ENCODE peak calls at places on chromosomes 5 and 9, in ten cellular contexts. L is pancreas, A is psoas muscle, F is GM13976, Q is AG09319, P is left ventricle myocardium inferior, B is IMR-90, J is MM.1S, D is AG10803, R is choroid plexus epithelial cell. I is an unnamed sample.
A peak's percentile ranks its signal among the peaks of the same experiment; 100 is the strongest.

GRCh38 chr9:136769710-136770191 is 5.4 kb upstream of the LCN15 start:
- DNase-seq in L (no peak), A (peak; percentile 66), F (peak; percentile 81), Q (no peak), P (no peak), B (no peak), J (peak; percentile 28), D (no peak), R (peak; percentile 21), I (no peak)

GRCh38 chr9:78314953-78315870 is 18.3 kb downstream of the PSAT1 start:
- DNase-seq in L (no peak), A (no peak), F (no peak), Q (no peak), P (no peak), B (peak; percentile 65), J (no peak), D (peak; percentile 96), R (peak; percentile 77), I (no peak)

GRCh38 chr5:115432691-115433090 is 111.9 kb downstream of the FEM1C start:
- DNase-seq in L (no peak), A (no peak), F (no peak), Q (peak; percentile 29), P (no peak), B (peak; percentile 61), J (no peak), D (no peak), R (peak; percentile 62), I (no peak)

GRCh38 chr5:170632985-170633234 is 129.1 kb downstream of the KCNIP1 start:
- DNase-seq in L (peak; percentile 62), A (peak; percentile 74), F (peak; percentile 87), Q (no peak), P (peak; percentile 63), B (no peak), J (peak; percentile 27), D (no peak), R (no peak), I (peak; percentile 38)

GRCh38 chr5:60806591-60807243 is 37.4 kb downstream of the ELOVL7 start:
- DNase-seq in L (no peak), A (no peak), F (no peak), Q (no peak), P (no peak), B (no peak), J (no peak), D (no peak), R (no peak), I (no peak)

GRCh38 chr5:167763772-167764171 is 527.7 kb upstream of the WWC1 start:
- DNase-seq in L (no peak), A (no peak), F (no peak), Q (peak; percentile 11), P (no peak), B (peak; percentile 38), J (no peak), D (peak; percentile 95), R (no peak), I (no peak)

GRCh38 chr5:3634061-3634460 is 38.4 kb downstream of the IRX1 start:
- DNase-seq in L (no peak), A (no peak), F (no peak), Q (no peak), P (no peak), B (no peak), J (no peak), D (no peak), R (no peak), I (no peak)

GRCh38 chr9:1042466-1042865 is 7.7 kb upstream of the DMRT2 start:
- DNase-seq in L (no peak), A (peak; percentile 71), F (peak; percentile 45), Q (no peak), P (no peak), B (no peak), J (peak; percentile 65), D (no peak), R (no peak), I (no peak)

GRCh38 chr9:86902606-86903460 is 44.5 kb downstream of the GAS1 start:
- DNase-seq in L (no peak), A (no peak), F (no peak), Q (no peak), P (no peak), B (no peak), J (no peak), D (no peak), R (no peak), I (no peak)

GRCh38 chr9:107750741-107751521 is 261.4 kb upstream of the KLF4 start:
- DNase-seq in L (peak; percentile 51), A (peak; percentile 92), F (no peak), Q (peak; percentile 97), P (peak; percentile 82), B (peak; percentile 99), J (no peak), D (peak; percentile 99), R (peak; percentile 98), I (no peak)

GRCh38 chr5:135172718-135173117 is 138.7 kb upstream of the PITX1 start:
- DNase-seq in L (no peak), A (no peak), F (no peak), Q (no peak), P (no peak), B (no peak), J (no peak), D (no peak), R (no peak), I (no peak)

GRCh38 chr5:1011226-1011631 is 2.6 kb downstream of the NKD2 start:
- DNase-seq in L (peak; percentile 84), A (peak; percentile 37), F (peak; percentile 84), Q (no peak), P (peak; percentile 22), B (no peak), J (peak; percentile 64), D (no peak), R (peak; percentile 8), I (no peak)

GRCh38 chr5:74516217-74516636 is 124.3 kb downstream of the ENC1 start:
- DNase-seq in L (no peak), A (no peak), F (no peak), Q (no peak), P (no peak), B (peak; percentile 49), J (no peak), D (peak; percentile 46), R (peak; percentile 30), I (no peak)

DNA sequence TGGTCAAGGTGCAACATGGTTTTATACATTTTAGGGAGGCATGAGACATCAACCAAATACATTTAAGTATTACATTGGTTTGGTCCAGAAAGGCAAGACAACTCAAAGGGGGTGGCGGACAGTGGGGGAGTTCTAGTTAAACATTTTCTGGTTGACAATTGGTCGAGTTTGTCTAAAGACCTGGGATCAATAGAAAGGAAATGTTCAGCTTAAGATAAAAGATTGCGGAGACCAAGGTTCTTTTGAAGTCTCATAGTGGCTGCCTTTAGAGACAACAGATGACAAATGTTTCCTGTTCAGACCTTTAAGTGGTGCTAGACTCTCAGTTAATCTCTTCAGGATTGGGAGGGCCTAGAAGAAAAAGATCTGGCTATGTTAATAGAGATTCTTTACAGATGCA is 47.7 kb upstream of the TTC39B start:
- DNase-seq in L (no peak), A (no peak), F (no peak), Q (no peak), P (no peak), B (no peak), J (no peak), D (no peak), R (no peak), I (no peak)
- TF ChIP-seq CTCF in L (no peak), A (no peak), F (no peak), Q (no peak), P (no peak), B (no peak), J (no peak), D (no peak), R (peak; percentile 9), I (no peak)

GRCh38 chr5:29005386-29005785 is 1967.0 kb upstream of the CDH9 start:
- DNase-seq in L (no peak), A (no peak), F (no peak), Q (no peak), P (no peak), B (no peak), J (no peak), D (no peak), R (peak; percentile 4), I (no peak)

GRCh38 chr5:29002481-29002880 is 1964.1 kb upstream of the CDH9 start:
- DNase-seq in L (no peak), A (no peak), F (no peak), Q (no peak), P (no peak), B (no peak), J (no peak), D (no peak), R (no peak), I (no peak)

GRCh38 chr5:29001666-29002065 is 1963.3 kb upstream of the CDH9 start:
- DNase-seq in L (no peak), A (no peak), F (no peak), Q (no peak), P (no peak), B (no peak), J (no peak), D (no peak), R (no peak), I (no peak)
- TF ChIP-seq CTCF in L (no peak), A (no peak), F (no peak), Q (no peak), P (no peak), B (no peak), J (no peak), D (no peak), R (no peak), I (no peak)

DNA sequence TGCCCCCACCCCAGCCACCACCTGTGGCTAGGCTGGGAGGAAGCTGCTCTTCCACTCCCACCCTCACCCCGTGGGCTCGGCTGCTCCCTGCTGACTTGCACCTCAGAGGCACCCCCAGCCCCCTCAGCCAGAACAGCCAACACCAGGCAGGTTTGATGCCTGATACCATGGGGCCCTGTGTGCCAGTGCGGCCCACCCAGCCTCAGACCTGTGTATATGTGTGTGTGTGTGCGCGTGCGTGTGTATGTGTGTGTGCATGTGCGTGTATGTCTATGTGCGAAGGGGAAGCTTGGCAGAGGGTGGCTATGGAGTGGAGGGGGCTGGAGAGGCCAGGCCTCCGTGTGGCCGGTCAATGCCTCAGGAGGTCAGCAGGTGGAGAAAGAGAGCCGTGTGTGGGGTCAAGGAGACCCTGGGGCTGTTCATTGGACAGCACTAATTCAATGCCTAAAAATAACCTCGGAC is 16.6 kb upstream of the DAB2IP start:
- DNase-seq in L (no peak), A (no peak), F (peak; percentile 66), Q (no peak), P (no peak), B (peak; percentile 13), J (no peak), D (no peak), R (peak; percentile 28), I (no peak)
- TF ChIP-seq CTCF in L (no peak), A (peak; percentile 47), F (peak; percentile 31), Q (peak; percentile 50), P (peak; percentile 72), B (peak; percentile 56), J (peak; percentile 31), D (peak; percentile 55), R (peak; percentile 66), I (no peak)

DNA sequence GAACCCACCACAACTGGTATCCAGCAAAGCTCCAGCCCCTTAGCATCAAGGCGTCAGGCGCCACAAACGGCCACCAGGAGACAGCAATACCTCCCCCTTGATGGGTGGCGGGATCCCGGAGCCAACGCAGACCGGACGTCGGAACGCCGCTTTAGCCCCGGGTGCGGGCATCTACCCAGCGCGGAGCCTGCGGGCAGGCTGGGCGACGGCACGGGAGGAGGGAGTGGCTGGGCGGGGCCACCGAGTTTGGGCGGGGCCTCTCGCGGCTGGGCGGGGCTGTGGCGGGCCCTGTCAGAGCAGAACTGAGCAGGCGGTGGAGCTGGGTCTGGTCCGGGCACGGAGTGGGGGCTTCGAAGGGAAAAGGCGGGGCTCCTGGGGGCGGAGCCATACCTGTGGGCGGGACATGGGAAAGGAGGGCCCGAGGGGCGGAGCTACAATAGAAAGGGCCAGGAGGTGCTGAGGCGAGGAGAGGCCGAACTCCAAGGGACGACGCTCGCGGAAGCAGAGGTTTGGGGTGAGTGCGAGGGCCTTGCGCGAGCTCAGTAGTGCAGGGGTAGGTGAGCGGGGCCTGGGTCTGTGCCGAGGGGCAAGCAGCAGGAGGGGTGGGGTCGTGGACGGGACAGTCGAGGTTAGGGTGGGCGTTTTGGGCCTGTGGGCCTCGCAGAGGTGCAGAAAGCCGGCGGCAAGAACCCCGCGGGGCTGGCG is 40.2 kb upstream of the GARNL3 start:
- DNase-seq in L (peak; percentile 93), A (peak; percentile 96), F (peak; percentile 96), Q (no peak), P (peak; percentile 91), B (peak; percentile 69), J (peak; percentile 91), D (peak; percentile 55), R (peak; percentile 84), I (peak; percentile 88)
- TF ChIP-seq CTCF in L (no peak), A (peak; percentile 24), F (no peak), Q (peak; percentile 18), P (peak; percentile 40), B (peak; percentile 20), J (no peak), D (peak; percentile 12), R (peak; percentile 36), I (no peak)